ENCODE peak calls at places on chromosome 1, in six cellular contexts. H is heart left ventricle, A is HCT116, J is breast epithelium, W is A549, G is transverse colon. K is an unnamed sample. For H3K4me1, the result is how much of the 10 kb centered on the place peaks cover.

GRCh38 chr1:185318431-185319151 is 1.5 kb upstream of the IVNS1ABP start:
- DNase-seq in H (no peak), A (no peak), J (no peak), W (no peak), G (no peak), K (no peak)

GRCh38 chr1:195096051-195096521 is 1512.2 kb downstream of the KCNT2 start:
- DNase-seq in H (peak), A (no peak), J (no peak), W (no peak), G (no peak), K (no peak)

GRCh38 chr1:206586501-206587445 is 25.5 kb downstream of the EIF2D start:
- DNase-seq in H (no peak), A (no peak), J (no peak), W (no peak), G (no peak), K (no peak)

GRCh38 chr1:204872262-204872881 is 1.7 kb downstream of the NFASC start:
- DNase-seq in H (no peak), A (no peak), J (no peak), W (no peak), G (no peak), K (no peak)

GRCh38 chr1:109274533-109275476 is 8.1 kb downstream of the PSRC1 start:
- DNase-seq in H (no peak), A (peak), J (peak), W (peak), G (peak), K (no peak)

GRCh38 chr1:9078035-9078948 is 8.9 kb upstream of the SLC2A5 start:
- DNase-seq in H (no peak), A (no peak), J (no peak), W (no peak), G (no peak), K (no peak)

GRCh38 chr1:2414297-2414958 is 2.1 kb upstream of the PEX10 start:
- DNase-seq in H (peak), A (no peak), J (peak), W (peak), G (peak), K (no peak)

GRCh38 chr1:67948155-67949075 is 102.0 kb downstream of the DIRAS3 start:
- DNase-seq in H (no peak), A (no peak), J (no peak), W (no peak), G (no peak), K (no peak)

GRCh38 chr1:231093158-231093922 is 53.3 kb upstream of the FAM89A start:
- DNase-seq in H (no peak), A (no peak), J (no peak), W (no peak), G (no peak), K (no peak)

GRCh38 chr1:22850681-22851080 is 122.0 kb downstream of the LACTBL1 start:
- DNase-seq in H (peak), A (no peak), J (no peak), W (no peak), G (peak), K (no peak)

GRCh38 chr1:245698860-245699259 is 544.1 kb downstream of the KIF26B start:
- DNase-seq in H (no peak), A (no peak), J (no peak), W (no peak), G (no peak), K (no peak)

DNA sequence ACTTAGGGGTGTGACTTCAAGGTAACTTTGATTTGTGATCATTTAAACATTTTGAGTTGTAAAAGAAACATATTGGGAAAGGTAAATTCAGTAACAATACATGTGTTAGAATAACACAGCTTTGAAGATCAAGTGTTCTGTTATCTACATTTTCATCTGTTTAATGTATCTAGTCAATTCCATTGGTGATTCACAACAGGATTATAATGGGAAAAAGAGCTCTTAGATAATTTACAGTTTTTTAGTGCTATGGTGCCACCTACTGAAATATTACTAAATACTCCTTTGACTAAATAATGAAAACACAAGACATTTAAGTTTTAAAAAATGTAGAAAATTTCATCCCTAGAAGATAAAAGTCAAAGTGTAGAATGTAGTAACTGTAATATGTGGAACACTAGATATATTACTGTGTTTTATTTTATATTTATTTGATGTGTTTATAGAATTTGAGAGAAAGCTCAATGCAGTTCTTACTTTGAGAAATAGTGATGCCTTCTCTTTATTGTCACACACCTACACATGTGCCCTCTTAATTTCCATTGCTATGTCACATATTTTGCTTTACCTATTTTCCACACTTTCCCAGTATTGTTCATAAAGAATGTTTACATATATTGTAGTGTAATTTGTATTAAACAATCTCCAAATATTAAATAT is 47.4 kb downstream of the PTPRC start:
- DNase-seq in H (no peak), A (peak), J (no peak), W (no peak), G (no peak), K (no peak)
- TF ChIP-seq CTCF in H (no peak), A (peak), J (no peak), W (peak), G (peak), K (peak)

GRCh38 chr1:157566484-157567300 is 14.4 kb upstream of the FCRL5 start:
- DNase-seq in H (no peak), A (no peak), J (no peak), W (no peak), G (no peak), K (no peak)
- H3K4me1 ChIP-seq in H (under half), A (under half), J (under half), W (under half), G (under half), K (under half)

DNA sequence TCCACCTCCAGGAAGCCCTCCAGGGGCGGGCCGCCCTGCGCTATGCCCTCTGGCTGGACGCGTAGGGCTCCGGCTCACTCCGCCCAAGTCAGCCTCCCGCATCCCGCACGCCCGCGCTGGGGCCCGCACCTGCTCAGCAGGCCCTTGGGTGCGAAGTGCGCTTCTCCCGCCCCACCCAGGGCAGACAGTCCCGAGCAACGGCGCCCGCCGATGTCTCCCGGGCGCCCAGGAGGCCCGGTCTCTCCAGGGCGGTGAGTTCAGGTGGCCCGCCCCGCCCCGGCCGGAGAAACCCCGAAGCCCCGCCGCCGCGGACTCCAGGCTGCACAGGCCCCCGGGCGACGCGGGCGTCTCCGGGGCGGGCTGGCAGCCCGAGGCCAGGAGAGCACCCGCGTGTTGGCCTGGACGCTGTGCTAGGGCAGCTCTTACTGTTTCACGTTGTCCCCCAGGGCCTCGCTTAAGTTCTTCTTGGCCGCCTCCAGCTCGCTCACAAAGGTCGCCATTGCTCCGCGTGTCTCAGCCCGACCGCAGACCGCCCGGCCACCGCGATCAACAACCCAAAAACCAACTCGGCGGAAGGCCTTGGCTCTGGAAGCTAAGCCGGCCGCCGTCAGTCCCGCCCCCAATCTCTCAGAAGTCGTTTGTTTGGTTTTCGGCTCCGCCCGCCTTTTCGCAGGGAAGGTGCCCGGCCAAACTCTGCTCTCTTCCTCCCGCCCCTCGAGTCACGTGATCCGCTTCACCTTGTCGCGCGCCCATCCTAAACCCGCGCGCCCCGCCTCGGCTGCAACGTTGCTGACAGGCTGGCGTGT is at the start of gene TADA1:
- DNase-seq in H (peak), A (peak), J (peak), W (peak), G (peak), K (peak)
- TF ChIP-seq POLR2A in H (peak), A (no peak), J (no peak), W (peak), G (peak), K (peak)

GRCh38 chr1:14951766-14952165 is 201.8 kb upstream of the TMEM51 start:
- DNase-seq in H (no peak), A (no peak), J (no peak), W (no peak), G (no peak), K (no peak)

GRCh38 chr1:14948112-14948652 is 205.4 kb upstream of the TMEM51 start:
- DNase-seq in H (no peak), A (no peak), J (no peak), W (no peak), G (no peak), K (no peak)

GRCh38 chr1:14947421-14947820 is 206.1 kb upstream of the TMEM51 start:
- DNase-seq in H (peak), A (no peak), J (no peak), W (no peak), G (no peak), K (no peak)

GRCh38 chr1:14949270-14949835 is 204.2 kb upstream of the TMEM51 start:
- DNase-seq in H (peak), A (no peak), J (no peak), W (no peak), G (no peak), K (no peak)

GRCh38 chr1:14949836-14950674 is 203.5 kb upstream of the TMEM51 start:
- DNase-seq in H (peak), A (no peak), J (no peak), W (no peak), G (no peak), K (no peak)
- TF ChIP-seq CTCF in H (no peak), A (no peak), J (no peak), W (no peak), G (no peak), K (no peak)

DNA sequence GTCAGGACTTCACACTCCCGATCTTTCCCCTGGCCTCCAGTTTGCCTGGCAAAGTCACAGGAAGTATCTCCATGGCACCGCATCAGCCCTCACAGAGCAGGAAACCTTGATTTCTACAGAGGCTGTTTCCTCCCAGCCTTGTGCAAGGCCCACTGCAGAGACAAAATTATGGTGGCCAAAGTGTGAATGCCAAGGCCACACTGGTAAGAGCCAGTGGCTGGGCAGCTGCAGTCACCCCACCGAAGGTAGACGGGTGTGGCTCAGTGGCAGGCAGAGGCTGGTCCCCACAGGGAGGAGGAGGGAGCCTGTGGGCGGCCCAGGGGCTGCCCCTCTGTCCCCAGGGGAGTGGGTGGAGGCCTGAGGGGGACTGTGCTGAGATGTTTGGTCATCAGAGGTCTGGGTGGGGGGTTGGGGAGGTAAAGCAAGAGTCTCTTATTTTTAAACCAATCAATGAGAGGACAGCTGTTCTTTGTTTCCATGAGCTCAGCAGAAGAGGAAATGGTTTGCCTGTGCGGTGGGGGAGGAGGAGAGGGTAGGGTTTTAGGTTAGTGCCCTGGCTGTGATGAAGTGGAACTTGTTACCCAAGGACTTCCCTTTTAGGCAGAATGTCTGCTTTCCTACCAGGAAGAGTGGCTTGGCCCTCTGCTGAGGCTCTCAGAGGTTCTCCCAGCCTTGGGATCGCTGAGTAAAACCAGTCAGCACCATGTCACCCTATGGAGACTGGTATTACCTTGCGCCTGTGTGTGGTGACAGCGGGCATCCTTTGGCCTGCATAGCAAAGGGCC is 18.0 kb upstream of the BTG2 start:
- DNase-seq in H (peak), A (no peak), J (no peak), W (no peak), G (peak), K (peak)
- H3K4me1 ChIP-seq in H (half or more), A (under half), J (under half), W (under half), G (half or more), K (half or more)

DNA sequence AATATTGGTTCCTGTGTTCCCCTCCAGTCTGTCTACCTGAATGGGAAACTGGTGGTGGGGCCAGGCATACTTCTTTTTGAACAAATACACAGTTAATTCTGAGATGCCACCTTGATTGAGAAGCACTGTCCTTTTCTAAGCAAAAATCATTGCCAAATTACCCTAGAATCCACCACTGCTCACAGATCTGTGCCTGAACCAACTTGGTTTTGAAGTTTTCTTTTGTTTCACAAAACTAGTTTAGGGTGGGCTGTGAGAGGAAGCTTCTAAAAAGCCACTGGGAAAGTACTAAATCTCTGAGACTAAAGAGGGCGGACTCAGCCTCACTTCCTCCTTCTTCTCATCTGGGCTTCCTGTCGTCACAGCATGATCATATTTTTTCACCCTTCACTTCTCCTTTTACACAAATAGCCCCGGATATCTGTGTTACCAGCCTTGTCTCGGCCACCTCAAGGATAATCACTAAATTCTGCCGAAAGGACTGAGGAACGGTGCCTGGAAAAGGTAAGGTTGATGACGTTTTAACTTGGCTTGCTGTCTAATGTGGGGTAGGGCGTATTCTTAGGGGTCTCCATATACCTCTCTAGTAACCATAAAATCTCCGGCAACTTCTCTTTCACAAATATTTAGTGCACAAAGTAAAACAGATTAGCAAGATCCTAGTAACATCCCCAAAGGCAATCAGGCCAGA is at the start of gene CD53:
- DNase-seq in H (no peak), A (no peak), J (no peak), W (no peak), G (peak), K (no peak)
- TF ChIP-seq POLR2A in H (no peak), A (no peak), J (no peak), W (no peak), G (peak), K (no peak)

GRCh38 chr1:45490623-45491463 is at the start of gene TESK2:
- DNase-seq in H (peak), A (peak), J (peak), W (peak), G (peak), K (peak)
- TF ChIP-seq CTCF in H (peak), A (no peak), J (peak), W (no peak), G (peak), K (peak)

GRCh38 chr1:30879126-30879786 is 29.3 kb downstream of the SDC3 start:
- DNase-seq in H (no peak), A (no peak), J (no peak), W (no peak), G (no peak), K (no peak)

GRCh38 chr1:30877205-30877912 is 31.2 kb downstream of the SDC3 start:
- DNase-seq in H (peak), A (no peak), J (no peak), W (no peak), G (peak), K (no peak)

GRCh38 chr1:30876451-30877204 is 31.9 kb downstream of the SDC3 start:
- DNase-seq in H (peak), A (no peak), J (no peak), W (no peak), G (no peak), K (no peak)

GRCh38 chr1:30878559-30878958 is 30.0 kb downstream of the SDC3 start:
- DNase-seq in H (no peak), A (no peak), J (no peak), W (no peak), G (no peak), K (no peak)

GRCh38 chr1:30878016-30878415 is 30.5 kb downstream of the SDC3 start:
- DNase-seq in H (no peak), A (no peak), J (no peak), W (no peak), G (no peak), K (no peak)
- H3K4me1 ChIP-seq in H (under half), A (under half), J (under half), W (under half), G (under half), K (under half)

GRCh38 chr1:52055066-52055853 is at the start of gene TXNDC12:
- DNase-seq in H (peak), A (peak), J (peak), W (peak), G (peak), K (peak)
- TF ChIP-seq POLR2A in H (peak), A (peak), J (peak), W (peak), G (peak), K (peak)